ENCODE peak calls at places on chromosomes 5 and 9, in four cellular contexts. L is CD4-positive, alpha-beta memory T cell; A is brain microvascular endothelial cell; U is left cardiac atrium. J is an unnamed sample.

GRCh38 chr5:54834121-54834842 is 151.1 kb downstream of the ESM1 start:
- DNase-seq in L (no peak), A (no peak), U (peak), J (no peak)

GRCh38 chr9:7892975-7893374 is 93.4 kb upstream of the DMAC1 start:
- DNase-seq in U (no peak), A (no peak), L (no peak), J (no peak)

GRCh38 chr5:172897691-172898512 is 61.3 kb upstream of the RPL26L1 start:
- DNase-seq in L (no peak), A (peak), U (no peak), J (peak)

GRCh38 chr9:92482336-92482735 is at the start of gene ASPN:
- DNase-seq in U (no peak), L (no peak), A (no peak), J (peak)

GRCh38 chr5:80128129-80128528 is 93.0 kb downstream of the THBS4 start:
- DNase-seq in U (no peak), A (no peak), L (no peak), J (no peak)

GRCh38 chr9:137606005-137606601 is 617 bp downstream of the ARRDC1 start:
- DNase-seq in L (no peak), U (no peak), A (no peak), J (no peak)

GRCh38 chr9:100352201-100352726 is 478 bp downstream of the TEX10 start:
- DNase-seq in A (peak), L (no peak), U (peak), J (peak)

GRCh38 chr5:148949871-148950863 is 112.7 kb downstream of the SH3TC2 start:
- DNase-seq in A (no peak), U (peak), L (no peak), J (peak)

GRCh38 chr5:173663810-173664526 is 47.5 kb upstream of the BOD1 start:
- DNase-seq in U (peak), L (no peak), A (peak), J (peak)

GRCh38 chr5:61758711-61759110 is 426.7 kb downstream of the ZSWIM6 start:
- DNase-seq in U (no peak), L (no peak), A (no peak), J (no peak)

GRCh38 chr5:51987239-51987638 is 604.0 kb downstream of the ISL1 start:
- DNase-seq in U (no peak), A (no peak), L (no peak), J (no peak)

GRCh38 chr5:95870105-95870672 is 47.7 kb upstream of the GLRX start:
- DNase-seq in A (peak), L (no peak), U (no peak), J (peak)

GRCh38 chr9:137435980-137436760 is 5.0 kb downstream of the ENTPD8 start:
- DNase-seq in L (no peak), U (peak), A (peak), J (peak)

GRCh38 chr5:176568657-176569056 is 19.5 kb downstream of the CDHR2 start:
- DNase-seq in L (no peak), A (no peak), U (no peak), J (no peak)

GRCh38 chr9:35085078-35085477 is 5.3 kb upstream of the FANCG start:
- DNase-seq in L (no peak), U (no peak), A (no peak), J (no peak)

GRCh38 chr9:8845808-8846207 is 1046.2 kb upstream of the DMAC1 start:
- DNase-seq in A (no peak), L (no peak), U (no peak), J (no peak)

GRCh38 chr9:124766326-124766725 is 4.8 kb downstream of the NR6A1 start:
- DNase-seq in U (no peak), L (no peak), A (no peak), J (no peak)

GRCh38 chr9:108682191-108682590 is 173.6 kb downstream of the ACTL7B start:
- DNase-seq in L (no peak), U (no peak), A (no peak), J (no peak)

GRCh38 chr5:42274913-42275312 is 148.3 kb upstream of the GHR start:
- DNase-seq in A (no peak), L (no peak), U (no peak), J (peak)

GRCh38 chr9:71741841-71742648 is 26.3 kb downstream of the CEMIP2 start:
- DNase-seq in A (no peak), U (no peak), L (no peak), J (peak)

GRCh38 chr9:133437753-133438531 is 15.8 kb downstream of the ADAMTS13 start:
- DNase-seq in L (no peak), A (no peak), U (no peak), J (no peak)